ENCODE peak calls at places on chromosomes 1 and 21, in eight cellular contexts. B is A549, F is esophagus muscularis mucosa, T is stomach, W is tibial nerve, X is HCT116, Y is lower leg skin, A is heart left ventricle. H is an unnamed sample.

GRCh38 chr1:238991730-238992490 is 394.5 kb upstream of the CHRM3 start:
- DNase-seq in B (no peak), F (no peak), T (no peak), W (no peak), X (no peak), Y (no peak), A (no peak), H (no peak)

GRCh38 chr21:32886339-32886738 is 114.8 kb upstream of the PAXBP1 start:
- DNase-seq in B (no peak), F (no peak), T (no peak), W (no peak), X (no peak), Y (no peak), A (no peak), H (no peak)

GRCh38 chr1:10444795-10445397 is 4.9 kb upstream of the CORT start:
- DNase-seq in B (no peak), F (no peak), T (no peak), W (no peak), X (no peak), Y (no peak), A (no peak), H (no peak)

GRCh38 chr1:115052454-115053083 is 22.9 kb downstream of the TSHB start:
- DNase-seq in B (peak), F (no peak), T (peak), W (no peak), X (peak), Y (peak), A (peak), H (no peak)

GRCh38 chr1:57065442-57065841 is 99.6 kb upstream of the C8B start:
- DNase-seq in B (no peak), F (no peak), T (no peak), W (no peak), X (no peak), Y (no peak), A (no peak), H (no peak)

GRCh38 chr1:247443641-247444040 is 14.3 kb downstream of the OR2B11 start:
- DNase-seq in B (no peak), F (no peak), T (no peak), W (no peak), X (no peak), Y (no peak), A (no peak), H (no peak)

GRCh38 chr1:36765785-36766300 is 268.5 kb downstream of the GRIK3 start:
- DNase-seq in B (no peak), F (no peak), T (no peak), W (no peak), X (no peak), Y (no peak), A (no peak), H (no peak)

GRCh38 chr1:158089925-158090675 is 90.6 kb upstream of the CD1D start:
- DNase-seq in B (no peak), F (no peak), T (no peak), W (no peak), X (no peak), Y (no peak), A (no peak), H (no peak)

GRCh38 chr1:154716012-154716411 is 108.0 kb upstream of the ADAR start:
- DNase-seq in B (no peak), F (no peak), T (no peak), W (no peak), X (no peak), Y (peak), A (no peak), H (peak)

GRCh38 chr1:93758842-93759515 is 77.3 kb upstream of the BCAR3 start:
- DNase-seq in B (no peak), F (no peak), T (no peak), W (no peak), X (no peak), Y (no peak), A (peak), H (no peak)

GRCh38 chr1:216604771-216605170 is 118.5 kb downstream of the ESRRG start:
- DNase-seq in B (no peak), F (no peak), T (no peak), W (no peak), X (no peak), Y (no peak), A (no peak), H (no peak)

GRCh38 chr1:157403203-157403602 is 149.1 kb downstream of the FCRL5 start:
- DNase-seq in B (no peak), F (peak), T (no peak), W (no peak), X (peak), Y (no peak), A (no peak), H (no peak)

GRCh38 chr1:186374313-186375151 is 521 bp downstream of the TPR start:
- DNase-seq in B (peak), F (no peak), T (peak), W (no peak), X (peak), Y (peak), A (no peak), H (peak)

GRCh38 chr1:32071758-32072621 is 749 bp upstream of the TMEM39B start:
- DNase-seq in B (no peak), F (no peak), T (no peak), W (no peak), X (no peak), Y (no peak), A (no peak), H (no peak)

GRCh38 chr1:48462716-48463285 is 9.2 kb downstream of the SPATA6 start:
- DNase-seq in B (no peak), F (no peak), T (no peak), W (no peak), X (no peak), Y (no peak), A (no peak), H (no peak)

GRCh38 chr1:20276428-20276827 is 14.2 kb upstream of the VWA5B1 start:
- DNase-seq in B (no peak), F (no peak), T (no peak), W (no peak), X (no peak), Y (no peak), A (no peak), H (no peak)

GRCh38 chr1:209375681-209376360 is 207.7 kb upstream of the CAMK1G start:
- DNase-seq in B (no peak), F (no peak), T (no peak), W (no peak), X (no peak), Y (no peak), A (no peak), H (no peak)

GRCh38 chr1:214155987-214156567 is 124.9 kb upstream of the SMYD2 start:
- DNase-seq in B (no peak), F (no peak), T (no peak), W (no peak), X (no peak), Y (no peak), A (no peak), H (no peak)

GRCh38 chr1:101135526-101135925 is 101.3 kb upstream of the S1PR1 start:
- DNase-seq in B (no peak), F (no peak), T (no peak), W (no peak), X (no peak), Y (no peak), A (no peak), H (no peak)

GRCh38 chr1:101140041-101140718 is 96.6 kb upstream of the S1PR1 start:
- DNase-seq in B (no peak), F (no peak), T (no peak), W (no peak), X (no peak), Y (no peak), A (no peak), H (no peak)

GRCh38 chr1:101137144-101138126 is 99.4 kb upstream of the S1PR1 start:
- DNase-seq in B (no peak), F (no peak), T (no peak), W (no peak), X (no peak), Y (no peak), A (no peak), H (no peak)

GRCh38 chr1:101139130-101139529 is 97.7 kb upstream of the S1PR1 start:
- DNase-seq in B (no peak), F (no peak), T (no peak), W (no peak), X (no peak), Y (no peak), A (no peak), H (no peak)

GRCh38 chr1:101136739-101137138 is 100.1 kb upstream of the S1PR1 start:
- DNase-seq in B (no peak), F (no peak), T (no peak), W (no peak), X (no peak), Y (no peak), A (no peak), H (no peak)
- TF ChIP-seq CTCF in B (no peak), F (no peak), T (no peak), W (no peak), X (no peak), Y (no peak), A (peak), H (no peak)

GRCh38 chr1:27563407-27564263 is 40.3 kb downstream of the AHDC1 start:
- DNase-seq in B (peak), F (no peak), T (peak), W (no peak), X (no peak), Y (no peak), A (peak), H (peak)
- TF ChIP-seq POLR2A in B (no peak), F (peak), T (no peak), W (no peak), X (no peak), Y (no peak), A (no peak), H (peak)

GRCh38 chr1:177913762-177914540 is 55.9 kb downstream of the SEC16B start:
- DNase-seq in B (peak), F (no peak), T (peak), W (no peak), X (peak), Y (no peak), A (no peak), H (no peak)
- TF ChIP-seq CTCF in B (peak), F (peak), T (peak), W (peak), X (peak), Y (no peak), A (peak), H (no peak)

DNA sequence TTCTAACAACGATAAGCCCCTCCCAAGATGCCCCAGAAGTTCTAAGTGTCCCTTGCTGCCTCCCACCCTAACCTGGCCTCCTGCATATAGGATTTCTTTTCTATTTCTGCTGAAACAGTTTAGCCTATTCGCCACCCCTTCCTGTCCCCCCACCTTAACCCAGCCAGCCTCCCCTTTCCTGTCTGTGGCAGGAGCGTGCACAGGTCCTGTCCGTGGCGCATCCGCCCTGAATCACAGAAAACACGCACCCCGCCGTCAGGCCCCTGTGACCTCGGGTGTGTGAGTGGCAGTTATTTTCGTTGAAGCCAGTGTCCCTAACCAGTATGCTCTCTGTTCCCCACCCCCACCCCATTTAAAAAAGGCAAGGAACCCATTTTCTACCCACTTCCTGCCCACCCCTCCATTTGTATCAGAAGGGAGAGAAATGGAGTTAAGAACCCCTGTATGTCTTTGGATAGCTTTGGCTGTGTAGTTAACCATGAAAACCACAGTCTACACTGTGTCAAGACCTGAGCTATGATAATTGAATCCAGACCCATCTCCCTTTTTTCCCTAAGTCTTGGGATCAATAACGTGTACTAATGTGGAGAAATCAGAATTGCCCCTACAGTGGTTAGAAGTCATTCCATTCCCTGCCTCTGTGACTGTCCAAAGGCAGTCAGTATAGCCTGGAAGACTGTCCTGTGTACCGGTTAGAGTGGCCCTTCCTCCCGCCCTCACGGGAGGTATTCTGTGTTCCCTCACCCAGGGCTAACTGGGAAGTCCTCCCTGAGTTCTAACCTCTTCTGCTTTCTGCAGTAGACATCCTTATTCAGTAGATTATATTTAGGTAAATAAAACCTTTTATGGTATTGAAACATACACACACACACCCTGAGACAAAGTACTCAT is 1.8 kb downstream of the PLEKHO1 start:
- DNase-seq in B (no peak), F (no peak), T (peak), W (no peak), X (no peak), Y (no peak), A (peak), H (no peak)
- TF ChIP-seq POLR2A in B (no peak), F (no peak), T (no peak), W (no peak), X (no peak), Y (no peak), A (no peak), H (no peak)

GRCh38 chr1:220485131-220485530 is 42.8 kb upstream of the MARK1 start:
- DNase-seq in B (no peak), F (peak), T (no peak), W (no peak), X (no peak), Y (no peak), A (no peak), H (no peak)
- TF ChIP-seq CTCF in B (no peak), F (no peak), T (no peak), W (no peak), X (no peak), Y (no peak), A (no peak), H (no peak)

DNA sequence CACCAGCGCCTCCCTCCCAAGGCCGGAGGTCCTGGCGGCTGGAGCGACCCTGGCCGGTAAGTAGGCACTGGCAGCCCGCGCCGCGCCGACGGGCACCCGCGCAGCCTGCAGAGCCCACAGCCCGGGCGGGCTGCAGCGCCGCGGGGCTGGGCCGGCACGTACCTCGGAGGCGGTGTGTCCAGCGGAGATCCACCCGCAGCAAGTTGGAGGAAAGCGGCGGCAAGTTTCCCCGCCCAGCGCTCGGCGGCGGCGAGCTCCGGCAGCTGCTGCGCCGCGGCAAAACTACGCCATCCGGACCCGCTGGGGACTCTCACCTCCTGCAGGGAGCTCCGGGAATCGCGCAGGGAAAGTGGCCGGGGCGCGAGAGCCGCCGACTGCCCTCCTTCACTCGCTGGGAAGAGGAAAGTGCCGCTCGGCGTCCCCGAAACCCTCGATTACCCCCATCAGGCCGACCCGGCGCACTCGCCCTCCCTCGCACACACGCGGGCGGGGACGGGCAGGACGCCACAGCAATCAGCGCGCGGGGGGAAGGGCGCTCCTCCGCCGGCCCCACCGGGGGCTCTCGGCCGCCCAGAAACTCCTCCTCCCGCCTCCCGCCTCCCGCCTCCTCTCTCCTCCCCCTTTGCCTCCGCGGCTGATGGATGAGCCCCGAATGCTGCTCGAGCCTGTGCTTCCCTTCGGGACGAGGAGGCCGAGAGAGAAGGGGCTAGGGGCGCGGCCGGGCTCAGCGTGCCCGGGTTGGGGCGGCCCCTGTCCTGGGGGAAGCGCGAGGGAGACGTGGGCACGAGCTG is at the start of gene TGFBR3:
- DNase-seq in B (peak), F (peak), T (peak), W (peak), X (peak), Y (peak), A (peak), H (peak)
- TF ChIP-seq POLR2A in B (peak), F (peak), T (no peak), W (peak), X (peak), Y (no peak), A (no peak), H (peak)

H was measured in gastrocnemius medialis.